ENCODE peak calls at places on chromosome 6, in four cellular contexts. One of them, this sample, is unnamed.

GRCh38 chr6:140174509-140174908 is 800.1 kb upstream of the CITED2 start:
- DNase-seq in breast epithelium: peak; percentile 19
- DNase-seq in cardiac muscle cell: no peak
- DNase-seq in skeletal muscle cell: peak; percentile 90
- DNase-seq in this sample: no peak

GRCh38 chr6:39357998-39358686 is 35.6 kb upstream of the KCNK16 start:
- DNase-seq in cardiac muscle cell: peak; percentile 82
- DNase-seq in skeletal muscle cell: peak; percentile 62
- DNase-seq in breast epithelium: no peak
- DNase-seq in this sample: peak; percentile 74

GRCh38 chr6:90199900-90200299 is 96.7 kb downstream of the BACH2 start:
- DNase-seq in skeletal muscle cell: no peak
- DNase-seq in breast epithelium: no peak
- DNase-seq in cardiac muscle cell: no peak
- DNase-seq in this sample: no peak

GRCh38 chr6:153947817-153948447 is 91.1 kb upstream of the OPRM1 start:
- DNase-seq in cardiac muscle cell: peak; percentile 65
- DNase-seq in breast epithelium: no peak
- DNase-seq in skeletal muscle cell: no peak
- DNase-seq in this sample: peak; percentile 60

GRCh38 chr6:143965503-143966171 is 42.4 kb downstream of the PLAGL1 start:
- DNase-seq in cardiac muscle cell: no peak
- DNase-seq in skeletal muscle cell: no peak
- DNase-seq in breast epithelium: no peak
- DNase-seq in this sample: no peak

GRCh38 chr6:6436946-6437345 is 116.5 kb upstream of the F13A1 start:
- DNase-seq in breast epithelium: no peak
- DNase-seq in skeletal muscle cell: no peak
- DNase-seq in cardiac muscle cell: no peak
- DNase-seq in this sample: no peak

GRCh38 chr6:109718991-109719390 is 27.9 kb downstream of the FIG4 start:
- DNase-seq in skeletal muscle cell: no peak
- DNase-seq in breast epithelium: no peak
- DNase-seq in cardiac muscle cell: no peak
- DNase-seq in this sample: no peak

GRCh38 chr6:104958720-104959452 is 2.0 kb downstream of the LIN28B start:
- DNase-seq in skeletal muscle cell: no peak
- DNase-seq in breast epithelium: no peak
- DNase-seq in cardiac muscle cell: peak; percentile 38
- DNase-seq in this sample: peak; percentile 40

GRCh38 chr6:75201901-75202672 is 3.8 kb downstream of the COL12A1 start:
- DNase-seq in cardiac muscle cell: peak; percentile 49
- DNase-seq in skeletal muscle cell: no peak
- DNase-seq in breast epithelium: no peak
- DNase-seq in this sample: no peak

GRCh38 chr6:38262041-38262440 is 377.7 kb downstream of the BTBD9 start:
- DNase-seq in cardiac muscle cell: peak; percentile 36
- DNase-seq in breast epithelium: no peak
- DNase-seq in skeletal muscle cell: peak; percentile 68
- DNase-seq in this sample: peak; percentile 46

GRCh38 chr6:137942736-137943135 is 75.7 kb downstream of the TNFAIP3 start:
- DNase-seq in breast epithelium: no peak
- DNase-seq in cardiac muscle cell: no peak
- DNase-seq in skeletal muscle cell: no peak
- DNase-seq in this sample: no peak

GRCh38 chr6:18386302-18386976 is 711 bp upstream of the RNF144B start:
- DNase-seq in breast epithelium: peak; percentile 70
- DNase-seq in skeletal muscle cell: no peak
- DNase-seq in cardiac muscle cell: peak; percentile 15
- DNase-seq in this sample: no peak

GRCh38 chr6:111921108-111921507 is 47.9 kb upstream of the FYN start:
- DNase-seq in breast epithelium: no peak
- DNase-seq in skeletal muscle cell: no peak
- DNase-seq in cardiac muscle cell: no peak
- DNase-seq in this sample: no peak

GRCh38 chr6:17968876-17969275 is 18.6 kb downstream of the KIF13A start:
- DNase-seq in skeletal muscle cell: no peak
- DNase-seq in cardiac muscle cell: no peak
- DNase-seq in breast epithelium: no peak
- DNase-seq in this sample: no peak

GRCh38 chr6:8441452-8441851 is 6.1 kb upstream of the SLC35B3 start:
- DNase-seq in cardiac muscle cell: peak; percentile 82
- DNase-seq in skeletal muscle cell: no peak
- DNase-seq in breast epithelium: no peak
- DNase-seq in this sample: no peak

GRCh38 chr6:26122402-26122792 is 35.2 kb downstream of the HFE start:
- DNase-seq in skeletal muscle cell: no peak
- DNase-seq in cardiac muscle cell: peak; percentile 41
- DNase-seq in breast epithelium: no peak
- DNase-seq in this sample: peak; percentile 73

GRCh38 chr6:31401403-31401802 is 2.0 kb upstream of the MICA start:
- DNase-seq in breast epithelium: peak; percentile 41
- DNase-seq in skeletal muscle cell: peak; percentile 44
- DNase-seq in cardiac muscle cell: no peak
- DNase-seq in this sample: peak; percentile 69

GRCh38 chr6:51684038-51684437 is 403.4 kb downstream of the PKHD1 start:
- DNase-seq in breast epithelium: no peak
- DNase-seq in cardiac muscle cell: no peak
- DNase-seq in skeletal muscle cell: no peak
- DNase-seq in this sample: no peak

GRCh38 chr6:11692451-11693376 is 85.9 kb downstream of the ADTRP start:
- DNase-seq in skeletal muscle cell: no peak
- DNase-seq in breast epithelium: no peak
- DNase-seq in cardiac muscle cell: no peak
- DNase-seq in this sample: no peak

DNA sequence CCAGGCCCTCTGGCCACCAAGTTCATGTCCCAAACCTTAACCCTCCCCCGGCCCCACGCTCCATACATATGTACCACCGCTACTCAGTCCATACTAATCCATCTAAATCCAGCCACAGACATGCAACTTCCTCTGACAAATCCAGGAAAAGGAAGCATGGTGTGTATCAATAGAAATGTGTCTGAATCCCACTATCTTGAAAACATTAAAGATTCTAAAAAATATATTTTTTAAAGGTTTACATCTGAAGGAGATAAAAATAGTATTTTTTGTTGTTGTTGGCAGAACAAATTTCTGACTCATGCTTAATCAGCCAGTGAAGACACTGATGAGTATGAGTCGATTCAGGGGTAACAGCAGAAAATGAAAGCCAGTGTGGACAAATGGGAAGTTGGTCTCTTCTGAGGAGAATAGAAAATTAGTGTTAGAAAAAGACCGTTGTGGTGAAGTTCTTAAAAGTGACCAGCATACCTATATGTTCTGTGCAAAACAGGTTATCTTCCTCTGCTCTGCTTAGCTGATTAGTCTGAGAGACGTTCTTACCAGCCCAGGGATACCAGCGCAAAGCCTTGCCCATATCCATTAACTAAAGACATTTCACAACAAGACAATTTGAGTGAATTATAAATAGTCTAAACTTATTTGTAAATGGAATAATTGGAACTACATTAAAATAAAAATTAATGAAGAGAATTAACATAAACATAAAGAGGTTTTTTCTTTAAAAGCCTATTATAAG is 143.8 kb downstream of the PDE7B start:
- DNase-seq in skeletal muscle cell: peak; percentile 76
- DNase-seq in cardiac muscle cell: no peak
- DNase-seq in breast epithelium: no peak
- DNase-seq in this sample: no peak
- H3K4me3 ChIP-seq in skeletal muscle cell: no peak overlapping the region
- H3K4me3 ChIP-seq in cardiac muscle cell: no peak overlapping the region
- H3K4me3 ChIP-seq in breast epithelium: no peak overlapping the region
- H3K4me3 ChIP-seq in this sample: no peak overlapping the region

GRCh38 chr6:27287751-27288135 is 24.3 kb downstream of the POM121L2 start:
- DNase-seq in cardiac muscle cell: no peak
- DNase-seq in skeletal muscle cell: no peak
- DNase-seq in breast epithelium: no peak
- DNase-seq in this sample: no peak
- H3K4me3 ChIP-seq in cardiac muscle cell: peak overlapping the region; percentile 31
- H3K4me3 ChIP-seq in skeletal muscle cell: peak overlapping the region; percentile 21
- H3K4me3 ChIP-seq in breast epithelium: no peak overlapping the region
- H3K4me3 ChIP-seq in this sample: peak overlapping the region; percentile 32

GRCh38 chr6:81216668-81217067 is 535.8 kb downstream of the TENT5A start:
- DNase-seq in cardiac muscle cell: no peak
- DNase-seq in skeletal muscle cell: no peak
- DNase-seq in breast epithelium: no peak
- DNase-seq in this sample: peak; percentile 2
- H3K4me3 ChIP-seq in cardiac muscle cell: no peak overlapping the region
- H3K4me3 ChIP-seq in skeletal muscle cell: no peak overlapping the region
- H3K4me3 ChIP-seq in breast epithelium: no peak overlapping the region
- H3K4me3 ChIP-seq in this sample: no peak overlapping the region

DNA sequence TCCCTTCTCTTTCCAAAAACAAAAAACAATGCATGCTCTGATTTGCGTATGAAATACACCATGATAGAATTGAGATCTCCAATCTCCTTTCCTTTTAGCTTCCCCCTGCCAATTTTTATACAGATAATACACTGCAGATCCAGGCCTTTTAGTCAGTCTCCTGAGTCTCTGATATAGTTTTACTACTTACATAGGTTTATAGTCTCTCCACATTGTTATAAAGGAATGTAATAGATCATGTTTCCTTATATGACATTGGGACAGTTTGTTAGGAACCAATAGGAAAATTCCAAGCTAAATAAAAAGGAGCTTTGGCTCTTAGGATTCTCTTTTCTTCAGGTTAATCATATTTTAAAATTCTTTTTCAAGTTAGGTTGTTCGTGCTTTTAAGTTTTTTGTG is 36.5 kb downstream of the TBPL1 start:
- DNase-seq in breast epithelium: no peak
- DNase-seq in cardiac muscle cell: no peak
- DNase-seq in skeletal muscle cell: no peak
- DNase-seq in this sample: no peak
- H3K4me3 ChIP-seq in breast epithelium: no peak overlapping the region
- H3K4me3 ChIP-seq in cardiac muscle cell: no peak overlapping the region
- H3K4me3 ChIP-seq in skeletal muscle cell: no peak overlapping the region
- H3K4me3 ChIP-seq in this sample: no peak overlapping the region

DNA sequence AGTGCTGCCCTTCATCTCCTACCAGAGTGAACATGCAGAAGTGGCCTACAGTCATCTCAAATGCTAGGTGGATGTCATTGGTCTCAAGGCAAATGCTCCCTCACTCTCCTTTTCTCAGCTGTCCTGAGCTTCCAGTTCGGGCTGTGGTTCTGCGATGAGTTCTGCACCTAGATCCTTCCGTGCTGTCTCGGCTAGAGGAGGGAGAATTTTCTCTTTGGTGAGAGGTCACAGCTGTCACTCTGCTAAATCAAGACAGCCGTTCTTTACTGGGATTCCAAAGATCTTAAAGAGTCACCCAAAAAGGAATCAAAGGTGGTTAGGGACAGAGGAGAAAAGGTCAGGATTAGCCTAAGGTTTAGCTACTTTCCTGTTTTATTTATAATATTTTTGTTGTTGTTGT is 2.9 kb downstream of the WRNIP1 start:
- DNase-seq in skeletal muscle cell: no peak
- DNase-seq in cardiac muscle cell: no peak
- DNase-seq in breast epithelium: no peak
- DNase-seq in this sample: no peak
- H3K4me3 ChIP-seq in skeletal muscle cell: peak overlapping the region; percentile 88
- H3K4me3 ChIP-seq in cardiac muscle cell: peak overlapping the region; percentile 2
- H3K4me3 ChIP-seq in breast epithelium: peak overlapping the region; percentile 94
- H3K4me3 ChIP-seq in this sample: peak overlapping the region; percentile 89

GRCh38 chr6:56022678-56023077 is 147.3 kb upstream of the BMP5 start:
- DNase-seq in breast epithelium: no peak
- DNase-seq in cardiac muscle cell: no peak
- DNase-seq in skeletal muscle cell: no peak
- DNase-seq in this sample: no peak

GRCh38 chr6:56024931-56025330 is 149.5 kb upstream of the BMP5 start:
- DNase-seq in breast epithelium: no peak
- DNase-seq in skeletal muscle cell: no peak
- DNase-seq in cardiac muscle cell: no peak
- DNase-seq in this sample: no peak

GRCh38 chr6:56026461-56027180 is 151.2 kb upstream of the BMP5 start:
- DNase-seq in cardiac muscle cell: no peak
- DNase-seq in skeletal muscle cell: no peak
- DNase-seq in breast epithelium: no peak
- DNase-seq in this sample: no peak

GRCh38 chr6:56023829-56024228 is 148.4 kb upstream of the BMP5 start:
- DNase-seq in breast epithelium: no peak
- DNase-seq in skeletal muscle cell: no peak
- DNase-seq in cardiac muscle cell: no peak
- DNase-seq in this sample: no peak

GRCh38 chr6:56025785-56026184 is 150.4 kb upstream of the BMP5 start:
- DNase-seq in breast epithelium: no peak
- DNase-seq in cardiac muscle cell: no peak
- DNase-seq in skeletal muscle cell: no peak
- DNase-seq in this sample: no peak
- H3K4me3 ChIP-seq in breast epithelium: no peak overlapping the region
- H3K4me3 ChIP-seq in cardiac muscle cell: no peak overlapping the region
- H3K4me3 ChIP-seq in skeletal muscle cell: no peak overlapping the region
- H3K4me3 ChIP-seq in this sample: no peak overlapping the region

GRCh38 chr6:170086639-170087420 is 204.0 kb downstream of the DLL1 start:
- DNase-seq in skeletal muscle cell: no peak
- DNase-seq in breast epithelium: no peak
- DNase-seq in cardiac muscle cell: no peak
- DNase-seq in this sample: no peak

GRCh38 chr6:170085475-170086401 is 205.1 kb downstream of the DLL1 start:
- DNase-seq in skeletal muscle cell: no peak
- DNase-seq in cardiac muscle cell: no peak
- DNase-seq in breast epithelium: no peak
- DNase-seq in this sample: no peak

GRCh38 chr6:170088349-170088951 is 202.4 kb downstream of the DLL1 start:
- DNase-seq in skeletal muscle cell: no peak
- DNase-seq in breast epithelium: no peak
- DNase-seq in cardiac muscle cell: no peak
- DNase-seq in this sample: no peak

GRCh38 chr6:170089937-170090335 is 200.9 kb downstream of the DLL1 start:
- DNase-seq in breast epithelium: no peak
- DNase-seq in cardiac muscle cell: no peak
- DNase-seq in skeletal muscle cell: no peak
- DNase-seq in this sample: no peak

GRCh38 chr6:170087946-170088348 is 202.9 kb downstream of the DLL1 start:
- DNase-seq in cardiac muscle cell: no peak
- DNase-seq in skeletal muscle cell: no peak
- DNase-seq in breast epithelium: no peak
- DNase-seq in this sample: no peak
- H3K4me3 ChIP-seq in cardiac muscle cell: no peak overlapping the region
- H3K4me3 ChIP-seq in skeletal muscle cell: no peak overlapping the region
- H3K4me3 ChIP-seq in breast epithelium: peak overlapping the region; percentile 37
- H3K4me3 ChIP-seq in this sample: no peak overlapping the region